ENCODE peak calls at places on chromosomes 2 and 18, in five cellular contexts. K is A549, Z is IMR-90, J is K562, P is GM12878. L is an unnamed sample.

GRCh38 chr2:240323601-240324291 is 111.7 kb upstream of the GPC1 start:
- DNase-seq in K (no peak), Z (no peak), J (no peak), P (no peak), L (no peak)

GRCh38 chr18:37019157-37019571 is 190.2 kb downstream of the KIAA1328 start:
- DNase-seq in K (peak), Z (peak), J (no peak), P (no peak), L (peak)

GRCh38 chr2:110116033-110116710 is 550 bp upstream of the MALL start:
- DNase-seq in K (peak), Z (peak), J (no peak), P (no peak), L (no peak)

GRCh38 chr2:14535156-14535555 is 97.4 kb upstream of the LRATD1 start:
- DNase-seq in K (no peak), Z (no peak), J (no peak), P (no peak), L (no peak)

GRCh38 chr2:63226297-63226696 is 175.7 kb downstream of the OTX1 start:
- DNase-seq in K (no peak), Z (no peak), J (no peak), P (no peak), L (no peak)

GRCh38 chr2:149908731-149909690 is 321.4 kb upstream of the MMADHC start:
- DNase-seq in K (no peak), Z (peak), J (no peak), P (no peak), L (no peak)

GRCh38 chr2:218896501-218897393 is 16.1 kb downstream of the WNT10A start:
- DNase-seq in K (no peak), Z (peak), J (peak), P (peak), L (no peak)

GRCh38 chr18:79532690-79533058 is 136.9 kb downstream of the NFATC1 start:
- DNase-seq in K (no peak), Z (no peak), J (no peak), P (no peak), L (no peak)

GRCh38 chr2:1503471-1504310 is 90.4 kb downstream of the TPO start:
- DNase-seq in K (no peak), Z (no peak), J (no peak), P (no peak), L (no peak)

GRCh38 chr2:224004105-224004715 is 34.9 kb downstream of the SERPINE2 start:
- DNase-seq in K (no peak), Z (no peak), J (no peak), P (no peak), L (no peak)

GRCh38 chr18:5444847-5445246 is 99.0 kb downstream of the EPB41L3 start:
- DNase-seq in K (no peak), Z (no peak), J (no peak), P (no peak), L (no peak)

GRCh38 chr2:169047253-169048250 is 16.4 kb upstream of the ABCB11 start:
- DNase-seq in K (no peak), Z (no peak), J (no peak), P (no peak), L (no peak)

GRCh38 chr2:108909275-108909823 is 79.7 kb downstream of the EDAR start:
- DNase-seq in K (no peak), Z (no peak), J (no peak), P (no peak), L (no peak)

GRCh38 chr18:13502585-13502984 is 223.8 kb downstream of the FAM210A start:
- DNase-seq in K (no peak), Z (no peak), J (no peak), P (no peak), L (no peak)

GRCh38 chr2:64645014-64645418 is 8.7 kb downstream of the SERTAD2 start:
- DNase-seq in K (peak), Z (peak), J (peak), P (no peak), L (peak)

GRCh38 chr18:46720092-46720491 is 36.8 kb downstream of the ST8SIA5 start:
- DNase-seq in K (no peak), Z (no peak), J (no peak), P (no peak), L (no peak)

GRCh38 chr2:172098287-172098649 is 4.4 kb downstream of the DLX2 start:
- DNase-seq in K (no peak), Z (no peak), J (no peak), P (no peak), L (no peak)

GRCh38 chr2:181846840-181847554 is 44.5 kb upstream of the ITPRID2 start:
- DNase-seq in K (no peak), Z (no peak), J (no peak), P (no peak), L (no peak)

GRCh38 chr2:229715895-229716507 is 1.6 kb upstream of the DNER start:
- DNase-seq in K (peak), Z (no peak), J (peak), P (no peak), L (peak)

GRCh38 chr2:157182834-157183396 is 74.6 kb upstream of the GALNT5 start:
- DNase-seq in K (peak), Z (peak), J (no peak), P (no peak), L (no peak)

GRCh38 chr2:137969418-137969765 is 5.1 kb downstream of the HNMT start:
- DNase-seq in K (peak), Z (peak), J (no peak), P (no peak), L (no peak)

GRCh38 chr2:162126145-162126926 is 25.7 kb downstream of the GCG start:
- DNase-seq in K (no peak), Z (peak), J (no peak), P (peak), L (no peak)

GRCh38 chr2:232325324-232326273 is 53.0 kb upstream of the ALPP start:
- DNase-seq in K (peak), Z (peak), J (peak), P (no peak), L (peak)

GRCh38 chr2:226983891-226984290 is 148.0 kb downstream of the RHBDD1 start:
- DNase-seq in K (no peak), Z (no peak), J (no peak), P (no peak), L (no peak)

GRCh38 chr2:126059379-126059778 is 596.6 kb upstream of the GYPC start:
- DNase-seq in K (no peak), Z (no peak), J (no peak), P (no peak), L (no peak)

GRCh38 chr2:25301453-25302352 is 40.0 kb downstream of the DNMT3A start:
- DNase-seq in K (no peak), Z (peak), J (no peak), P (peak), L (no peak)

GRCh38 chr2:23680951-23681350 is 246.0 kb downstream of the ATAD2B start:
- DNase-seq in K (no peak), Z (no peak), J (no peak), P (no peak), L (no peak)

GRCh38 chr2:161416294-161416632 is at the start of gene TBR1:
- DNase-seq in K (no peak), Z (no peak), J (no peak), P (no peak), L (no peak)

GRCh38 chr2:202113571-202114142 is 40.6 kb downstream of the KIAA2012 start:
- DNase-seq in K (peak), Z (peak), J (no peak), P (no peak), L (peak)

GRCh38 chr2:162210385-162210784 is 32.9 kb downstream of the FAP start:
- DNase-seq in K (no peak), Z (peak), J (no peak), P (no peak), L (no peak)

GRCh38 chr18:52311331-52311730 is 28.7 kb upstream of the DCC start:
- DNase-seq in K (no peak), Z (no peak), J (no peak), P (no peak), L (no peak)

DNA sequence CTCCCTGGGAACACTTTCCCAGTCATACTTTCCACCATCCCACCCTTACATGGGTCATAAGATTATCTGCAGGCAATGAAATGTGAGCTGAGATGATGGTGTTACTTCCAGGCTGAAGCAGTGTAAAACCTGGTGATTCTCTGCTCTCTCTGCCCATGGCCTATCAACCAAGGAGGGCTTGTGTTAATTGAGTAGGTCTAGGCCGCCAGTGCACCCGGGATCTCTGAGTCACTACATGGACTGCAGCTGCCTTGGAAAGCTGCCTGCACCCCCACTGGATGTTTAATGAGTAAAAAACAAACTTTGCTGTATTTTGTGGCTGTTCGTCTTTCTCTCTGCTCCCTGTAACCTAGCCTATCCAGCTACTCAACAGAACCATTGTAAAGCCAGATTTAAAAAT is 451.7 kb upstream of the SMIM21 start:
- DNase-seq in K (no peak), Z (no peak), J (no peak), P (no peak), L (no peak)
- TF ChIP-seq CEBPB in K (no peak), Z (no peak), J (no peak), P (no peak), L (no peak)

DNA sequence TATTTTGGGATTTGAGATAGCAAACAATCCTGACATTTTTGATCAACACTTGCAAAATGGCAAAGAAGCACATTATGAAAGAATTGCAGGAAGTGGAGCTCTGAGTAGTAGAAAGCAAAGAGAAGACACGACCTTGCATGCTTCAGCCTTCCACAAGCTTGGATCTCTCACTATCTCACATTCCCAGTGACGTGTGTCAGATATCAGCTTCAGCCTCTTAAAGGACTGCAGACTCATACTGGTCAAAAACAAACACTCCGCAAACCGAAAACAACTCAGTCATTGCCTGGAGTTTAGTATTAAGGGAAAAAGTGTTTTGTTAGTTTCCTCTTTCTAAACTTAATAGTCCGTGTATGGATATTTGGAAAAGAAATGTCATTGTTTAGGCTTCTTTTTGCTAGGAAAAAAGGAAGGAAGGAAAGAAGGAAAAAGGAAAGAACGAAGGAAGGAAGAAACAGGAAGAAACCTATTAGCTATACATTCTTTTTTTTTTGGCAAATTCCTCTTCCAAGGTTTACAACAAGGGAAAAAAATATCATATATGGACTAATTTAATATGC is 32.6 kb upstream of the SLC40A1 start:
- DNase-seq in K (peak), Z (peak), J (peak), P (no peak), L (peak)
- TF ChIP-seq BHLHE40 in K (no peak), Z (peak), J (peak), P (no peak), L (no peak)

GRCh38 chr2:127400533-127400896 is 12.7 kb upstream of the MAP3K2 start:
- DNase-seq in K (no peak), Z (no peak), J (no peak), P (no peak), L (no peak)

GRCh38 chr2:127403460-127403859 is 14.8 kb upstream of the PROC start:
- DNase-seq in K (no peak), Z (no peak), J (no peak), P (no peak), L (no peak)

GRCh38 chr2:127398239-127398590 is 10.4 kb upstream of the MAP3K2 start:
- DNase-seq in K (peak), Z (peak), J (peak), P (no peak), L (peak)

GRCh38 chr2:127401757-127402695 is 14.3 kb upstream of the MAP3K2 start:
- DNase-seq in K (no peak), Z (peak), J (no peak), P (no peak), L (no peak)

GRCh38 chr2:127400897-127401756 is 13.4 kb upstream of the MAP3K2 start:
- DNase-seq in K (peak), Z (peak), J (peak), P (no peak), L (peak)
- TF ChIP-seq CEBPB in K (no peak), Z (no peak), J (no peak), P (no peak), L (no peak)

GRCh38 chr18:24964213-24964612 is 387.8 kb downstream of the ZNF521 start:
- DNase-seq in K (no peak), Z (no peak), J (no peak), P (no peak), L (no peak)
- TF ChIP-seq BHLHE40 in K (no peak), Z (no peak), J (no peak), P (no peak), L (no peak)

L was measured in HepG2.